ENCODE peak calls at places on chromosomes 1 and 21, in five cellular contexts. Z is sigmoid colon, Y is HL-60, B is esophagus muscularis mucosa, S is Panc1. O is an unnamed sample.
A peak's percentile ranks its signal among the peaks of the same experiment; 100 is the strongest.

GRCh38 chr1:214718724-214719123 is 115.7 kb downstream of the CENPF start:
- DNase-seq in Y (no peak), S (no peak), Z (no peak), B (no peak), O (no peak)

GRCh38 chr1:184163674-184164470 is 112.3 kb downstream of the TSEN15 start:
- DNase-seq in Z (no peak), B (peak; percentile 42), S (no peak), Y (no peak), O (no peak)

GRCh38 chr1:178371236-178371635 is 125.5 kb downstream of the CLEC20A start:
- DNase-seq in B (no peak), S (no peak), Y (no peak), Z (peak; percentile 61), O (no peak)

GRCh38 chr1:1332031-1332755 is 1.1 kb downstream of the TAS1R3 start:
- DNase-seq in Z (no peak), B (no peak), S (no peak), Y (no peak), O (no peak)

GRCh38 chr1:25167269-25168192 is 64.8 kb downstream of the SYF2 start:
- DNase-seq in B (peak; percentile 77), S (no peak), Y (no peak), Z (no peak), O (no peak)

GRCh38 chr1:97174039-97174704 is 452.6 kb downstream of the PTBP2 start:
- DNase-seq in Y (no peak), B (no peak), S (no peak), Z (no peak), O (no peak)

GRCh38 chr1:26544156-26544555 is 14.6 kb downstream of the RPS6KA1 start:
- DNase-seq in B (no peak), Y (no peak), S (no peak), Z (no peak), O (no peak)

GRCh38 chr21:35138665-35139381 is 89.7 kb upstream of the RUNX1 start:
- DNase-seq in S (no peak), B (no peak), Y (no peak), Z (no peak), O (no peak)

GRCh38 chr1:32005522-32005921 is 8.1 kb upstream of the KHDRBS1 start:
- DNase-seq in B (no peak), S (no peak), Z (no peak), Y (peak; percentile 45), O (no peak)

GRCh38 chr1:25590096-25590824 is 26.3 kb upstream of the MAN1C1 start:
- DNase-seq in Z (no peak), B (no peak), S (no peak), Y (no peak), O (peak; percentile 61)

GRCh38 chr1:234655328-234656069 is 45.5 kb upstream of the IRF2BP2 start:
- DNase-seq in Y (no peak), B (peak; percentile 68), S (no peak), Z (no peak), O (no peak)

GRCh38 chr1:234658143-234658542 is 48.2 kb upstream of the IRF2BP2 start:
- DNase-seq in Y (no peak), Z (no peak), S (no peak), B (peak; percentile 74), O (peak; percentile 86)

GRCh38 chr1:234654002-234654733 is 44.2 kb upstream of the IRF2BP2 start:
- DNase-seq in S (no peak), Y (no peak), Z (no peak), B (no peak), O (no peak)

GRCh38 chr1:234656981-234657651 is 47.1 kb upstream of the IRF2BP2 start:
- DNase-seq in Z (no peak), S (peak; percentile 98), B (peak; percentile 53), Y (peak; percentile 82), O (no peak)

DNA sequence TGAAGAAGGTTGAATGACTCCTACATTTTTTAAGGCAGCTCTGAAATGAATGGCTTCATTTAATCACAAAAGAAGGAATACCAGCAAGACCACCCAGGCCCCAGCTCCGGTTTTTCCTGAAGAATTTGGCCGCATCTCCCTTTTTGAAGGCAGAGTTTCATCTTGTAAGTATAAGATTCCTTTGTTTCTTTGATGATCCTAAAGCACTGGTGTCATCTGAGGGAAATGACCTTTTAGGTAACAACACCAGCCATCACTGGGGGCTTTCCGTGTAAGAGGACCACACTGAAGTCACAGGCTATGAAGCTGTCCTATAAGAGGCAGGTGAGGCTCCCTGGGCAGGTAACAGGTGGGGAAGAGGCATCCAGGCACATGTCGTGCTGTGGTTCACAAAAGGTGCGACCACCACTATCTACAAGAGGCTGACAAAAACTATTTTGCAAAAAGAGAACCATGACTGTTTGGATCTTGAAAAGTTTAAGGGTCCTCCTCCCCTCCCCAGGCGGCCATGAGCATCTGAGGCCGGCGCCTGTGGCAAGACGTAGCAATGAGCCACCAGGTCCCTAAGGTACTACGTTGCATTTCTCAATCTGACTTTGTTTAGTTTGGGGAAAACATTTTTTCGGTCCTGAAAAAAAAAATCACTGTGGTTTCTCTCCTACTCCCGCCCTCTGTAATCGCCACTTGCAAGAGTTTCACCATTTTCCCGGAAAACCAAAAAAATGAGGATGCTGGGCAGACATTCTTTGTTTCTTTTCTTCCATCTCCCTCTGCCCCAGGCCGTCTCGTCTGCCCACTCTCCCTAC is 46.3 kb upstream of the IRF2BP2 start:
- DNase-seq in Y (no peak), S (no peak), B (no peak), Z (no peak), O (no peak)
- H3K4me3 ChIP-seq in Y (no peak overlapping the region), S (peak overlapping the region; percentile 50), B (no peak overlapping the region), Z (no peak overlapping the region), O (no peak overlapping the region)

GRCh38 chr1:34407140-34407539 is 230.4 kb downstream of the C1orf94 start:
- DNase-seq in S (no peak), Z (no peak), Y (no peak), B (peak; percentile 77), O (peak; percentile 34)
- TF ChIP-seq POLR2AphosphoS5 in S (no peak), Z (no peak), Y (no peak), B (no peak), O (no peak)

GRCh38 chr1:211133841-211134669 is at the start of gene KCNH1:
- DNase-seq in Z (peak; percentile 90), S (no peak), Y (peak; percentile 62), B (no peak), O (peak; percentile 66)
- H3K4me3 ChIP-seq in Z (peak within 1 kb of the TSS; percentile 21), S (peak within 1 kb of the TSS; percentile 49), Y (no peak within 1 kb of the TSS), B (peak within 1 kb of the TSS; percentile 66), O (peak within 1 kb of the TSS; percentile 46)

GRCh38 chr1:243253211-243253926 is 1.7 kb downstream of the CEP170 start:
- DNase-seq in S (no peak), Y (no peak), Z (no peak), B (no peak), O (no peak)

GRCh38 chr1:243253927-243254232 is 1.2 kb downstream of the CEP170 start:
- DNase-seq in Y (peak; percentile 15), B (no peak), Z (no peak), S (no peak), O (no peak)

GRCh38 chr1:243255791-243256512 is at the start of gene SDCCAG8:
- DNase-seq in B (peak; percentile 98), Z (peak; percentile 100), S (peak; percentile 98), Y (peak; percentile 99), O (peak; percentile 97)

GRCh38 chr1:243254927-243255790 is at the start of gene CEP170:
- DNase-seq in S (peak; percentile 89), Z (peak; percentile 98), B (peak; percentile 97), Y (peak; percentile 90), O (peak; percentile 88)

DNA sequence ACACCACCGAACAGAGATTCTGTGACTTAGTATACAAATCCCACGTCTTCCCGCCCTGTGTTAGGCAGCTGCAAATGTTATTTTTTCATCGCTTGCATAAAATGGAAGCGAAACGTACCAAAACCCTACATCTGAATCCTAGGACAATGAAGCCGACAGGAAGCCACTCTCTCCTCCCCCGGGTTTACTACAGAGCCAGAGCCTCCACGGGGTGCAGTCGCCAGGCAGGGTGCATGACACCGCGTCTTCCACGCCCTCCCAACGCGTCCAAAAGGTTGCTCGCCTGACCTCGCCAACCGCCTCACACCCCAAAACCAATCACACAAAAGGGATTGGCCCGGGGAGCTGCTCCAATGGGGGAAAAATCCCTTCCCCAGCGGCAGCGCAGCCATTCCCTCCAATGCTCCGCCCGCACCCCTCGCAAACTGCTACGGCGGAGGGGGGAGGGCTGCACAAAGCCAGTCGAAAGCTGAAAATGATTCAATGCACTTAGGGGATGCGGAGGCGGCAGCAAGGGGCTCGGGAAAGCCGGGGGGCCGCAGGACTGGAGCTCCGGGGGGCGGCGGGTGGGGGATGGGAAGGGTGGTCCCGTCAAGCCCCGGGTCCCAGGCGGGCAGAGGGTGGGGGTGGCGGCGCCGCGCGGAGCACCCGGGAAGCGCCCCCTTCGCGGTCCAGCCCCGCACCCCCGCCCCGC is 701 bp downstream of the CEP170 start:
- DNase-seq in Y (peak; percentile 81), S (no peak), B (peak; percentile 92), Z (peak; percentile 84), O (peak; percentile 34)
- TF ChIP-seq POLR2AphosphoS5 in Y (peak; percentile 58), S (no peak), B (peak; percentile 41), Z (peak; percentile 52), O (no peak)

DNA sequence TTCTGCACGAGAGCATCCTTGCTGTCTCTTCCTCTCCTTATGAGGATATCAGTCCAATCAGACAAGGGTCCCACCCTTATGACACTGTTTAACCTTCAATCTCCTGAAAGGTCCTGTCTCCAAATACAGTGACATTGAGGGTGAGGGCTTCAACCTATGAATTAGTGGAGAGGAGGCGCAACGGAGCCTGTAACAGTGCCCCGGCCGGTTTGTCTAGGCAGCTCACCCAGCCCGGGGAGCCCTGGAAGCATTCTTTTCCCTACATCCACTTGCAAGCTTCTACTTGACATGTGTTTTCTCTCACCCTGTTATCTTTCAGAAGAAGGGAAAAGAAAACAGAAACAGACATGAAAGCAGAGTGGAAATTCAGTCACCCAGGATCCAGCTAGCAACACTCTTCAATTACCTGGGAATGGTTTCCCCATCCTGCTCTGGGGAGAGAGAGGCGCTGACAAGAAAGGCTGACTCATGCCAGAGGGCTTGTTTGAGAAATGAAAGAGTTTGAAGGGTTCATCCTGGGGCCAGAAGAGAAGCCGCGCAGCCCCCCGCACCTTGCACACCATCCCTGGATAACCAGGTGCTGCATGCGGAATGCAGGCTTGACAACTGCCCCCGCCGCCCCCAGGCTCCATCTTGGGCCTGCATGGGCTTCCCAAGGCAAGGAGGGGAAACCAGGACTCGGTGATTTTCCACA is 394.9 kb downstream of the NPHP4 start:
- DNase-seq in Y (no peak), B (peak; percentile 78), Z (no peak), S (no peak), O (peak; percentile 31)
- H3K4me3 ChIP-seq in Y (no peak overlapping the region), B (no peak overlapping the region), Z (no peak overlapping the region), S (no peak overlapping the region), O (no peak overlapping the region)

O was measured in stomach.